ENCODE peak calls at places on chromosomes 7 and 10, in seven cellular contexts. X is mammary epithelial cell; S is NCI-H2029; F is posterior cingulate gyrus; U is activated effector memory CD4-positive, alpha-beta T cell treated with Interleukin-2 at 50 U/mL for 16 hours; I is NCI-H2081; J is HS-5. M is an unnamed sample.

GRCh38 chr7:128458956-128459355 is 3.3 kb downstream of the HILPDA start:
- DNase-seq in X (no peak), F (no peak), J (no peak), S (no peak), U (no peak), I (no peak), M (no peak)

GRCh38 chr10:18418579-18419210 is 232.7 kb downstream of the NSUN6 start:
- DNase-seq in U (no peak), J (no peak), I (no peak), X (no peak), F (no peak), S (no peak), M (no peak)

GRCh38 chr10:109961181-109962001 is 38.1 kb upstream of the XPNPEP1 start:
- DNase-seq in X (peak), F (no peak), U (no peak), J (no peak), S (peak), I (no peak), M (no peak)

GRCh38 chr10:77328272-77328816 is 309.3 kb downstream of the KCNMA1 start:
- DNase-seq in U (no peak), X (no peak), S (no peak), I (no peak), F (no peak), J (no peak), M (no peak)

GRCh38 chr7:134446923-134447322 is 12.0 kb downstream of the AKR1B1 start:
- DNase-seq in F (no peak), I (no peak), J (no peak), U (no peak), S (no peak), X (no peak), M (no peak)

GRCh38 chr7:139431459-139431858 is 52.0 kb downstream of the KLRG2 start:
- DNase-seq in S (no peak), F (no peak), I (no peak), J (no peak), U (no peak), X (peak), M (no peak)

GRCh38 chr10:8076948-8077347 is 22.5 kb downstream of the GATA3 start:
- DNase-seq in I (no peak), S (no peak), U (no peak), F (no peak), J (no peak), X (no peak), M (no peak)

GRCh38 chr7:129401228-129401967 is 32.8 kb upstream of the STRIP2 start:
- DNase-seq in I (no peak), S (no peak), F (no peak), J (no peak), U (no peak), X (peak), M (no peak)

GRCh38 chr10:17031656-17032630 is 97.7 kb downstream of the CUBN start:
- DNase-seq in F (no peak), S (no peak), I (no peak), X (no peak), J (no peak), U (no peak), M (no peak)

GRCh38 chr7:24756989-24757798 is at the start of gene GSDME:
- DNase-seq in J (peak), X (peak), U (no peak), I (peak), S (no peak), F (peak), M (no peak)

GRCh38 chr10:59578013-59578412 is 131.6 kb downstream of the SLC16A9 start:
- DNase-seq in S (no peak), I (no peak), U (no peak), X (no peak), J (no peak), F (no peak), M (no peak)

GRCh38 chr7:31263363-31263762 is 77.2 kb downstream of the NEUROD6 start:
- DNase-seq in S (no peak), U (no peak), I (no peak), F (no peak), J (no peak), X (peak), M (no peak)

GRCh38 chr7:32905175-32905662 is 13.7 kb upstream of the KBTBD2 start:
- DNase-seq in J (peak), U (peak), S (peak), X (peak), I (no peak), F (peak), M (no peak)

GRCh38 chr10:33800545-33800944 is 466.1 kb upstream of the NRP1 start:
- DNase-seq in U (no peak), J (no peak), I (no peak), S (no peak), X (no peak), F (no peak), M (no peak)

GRCh38 chr10:124049484-124049883 is 43.9 kb downstream of the CHST15 start:
- DNase-seq in U (no peak), J (peak), F (no peak), S (no peak), X (peak), I (no peak), M (peak)

GRCh38 chr10:114684085-114684821 is 26.2 kb upstream of the ABLIM1 start:
- DNase-seq in I (no peak), U (no peak), F (peak), X (no peak), J (no peak), S (no peak), M (no peak)

GRCh38 chr10:44742169-44742732 is 168.9 kb upstream of the TMEM72 start:
- DNase-seq in F (no peak), J (no peak), S (no peak), U (no peak), I (no peak), X (no peak), M (no peak)

GRCh38 chr7:155375337-155376277 is 77.9 kb downstream of the INSIG1 start:
- DNase-seq in S (peak), I (no peak), J (no peak), X (no peak), U (no peak), F (no peak), M (no peak)

GRCh38 chr7:3897430-3898385 is 596.7 kb downstream of the SDK1 start:
- DNase-seq in F (peak), U (peak), S (no peak), I (peak), J (no peak), X (peak), M (peak)

GRCh38 chr10:31034041-31034918 is 2.6 kb upstream of the ZNF438 start:
- DNase-seq in U (no peak), X (peak), S (no peak), F (no peak), I (no peak), J (peak), M (no peak)

GRCh38 chr10:109592391-109592790 is 330.9 kb downstream of the XPNPEP1 start:
- DNase-seq in X (no peak), F (no peak), U (no peak), I (no peak), J (peak), S (no peak), M (no peak)

GRCh38 chr7:636396-636795 is 90.1 kb upstream of the DNAAF5 start:
- DNase-seq in U (no peak), J (no peak), X (no peak), I (no peak), F (peak), S (no peak), M (peak)

GRCh38 chr7:136528329-136528728 is 340.1 kb upstream of the CHRM2 start:
- DNase-seq in S (no peak), J (peak), U (no peak), I (no peak), F (no peak), X (peak), M (no peak)

GRCh38 chr7:118183254-118183585 is 744 bp upstream of the LSM8 start:
- DNase-seq in X (peak), I (no peak), J (no peak), U (no peak), F (no peak), S (no peak), M (no peak)

GRCh38 chr7:84191842-84192241 is 2.7 kb downstream of the SEMA3A start:
- DNase-seq in F (no peak), J (no peak), S (no peak), X (no peak), I (no peak), U (no peak), M (no peak)

GRCh38 chr7:85405016-85405415 is 218.2 kb upstream of the SEMA3D start:
- DNase-seq in U (no peak), I (no peak), J (no peak), X (no peak), F (no peak), S (no peak), M (no peak)

GRCh38 chr7:8433477-8434289 is at the start of gene NXPH1:
- DNase-seq in I (peak), S (peak), X (no peak), J (no peak), U (no peak), F (no peak), M (no peak)

GRCh38 chr7:141697211-141697871 is 4.6 kb downstream of the DENND11 start:
- DNase-seq in U (no peak), J (peak), X (peak), I (no peak), F (no peak), S (no peak), M (no peak)

GRCh38 chr7:124812764-124813163 is 47.2 kb upstream of the GPR37 start:
- DNase-seq in F (no peak), S (no peak), I (no peak), U (no peak), X (no peak), J (no peak), M (no peak)

GRCh38 chr10:51651063-51651462 is 48.3 kb downstream of the CSTF2T start:
- DNase-seq in X (peak), J (no peak), F (no peak), U (no peak), S (no peak), I (no peak), M (no peak)

GRCh38 chr10:76411719-76412435 is 980.5 kb downstream of the LRMDA start:
- DNase-seq in F (peak), U (no peak), I (no peak), X (no peak), J (no peak), S (no peak), M (no peak)

GRCh38 chr7:102806613-102807012 is 57.8 kb downstream of the FAM185A start:
- DNase-seq in F (no peak), X (no peak), I (no peak), J (no peak), U (no peak), S (no peak), M (no peak)

GRCh38 chr10:96638696-96639095 is 51.9 kb upstream of the TM9SF3 start:
- DNase-seq in I (no peak), S (no peak), U (no peak), X (peak), J (no peak), F (no peak), M (no peak)

GRCh38 chr10:112794201-112794600 is 155.8 kb upstream of the TCF7L2 start:
- DNase-seq in F (no peak), J (no peak), X (no peak), U (no peak), S (no peak), I (no peak), M (no peak)

GRCh38 chr10:111023060-111023459 is 53.8 kb upstream of the ADRA2A start:
- DNase-seq in S (no peak), J (no peak), F (no peak), X (no peak), I (no peak), U (no peak), M (no peak)

GRCh38 chr7:91457208-91457607 is 193.0 kb downstream of the FZD1 start:
- DNase-seq in I (no peak), F (no peak), X (no peak), S (no peak), J (no peak), U (no peak), M (no peak)

GRCh38 chr10:10313099-10313875 is 704.4 kb upstream of the CELF2 start:
- DNase-seq in S (no peak), I (no peak), F (no peak), U (no peak), J (no peak), X (no peak), M (no peak)